ENCODE peak calls at places on chromosome 9, in ten cellular contexts. One of them, this sample, is unnamed.

GRCh38 chr9:126607086-126607485 is 6.6 kb upstream of the LMX1B start:
- DNase-seq in NCI-H1105 treated with DMSO at 0.1 percent for 48 hours: no peak
- DNase-seq in transverse colon: no peak
- DNase-seq in aorta: no peak
- DNase-seq in activated T-cell treated with anti-CD3 and anti-CD28 coated beads, Interleukin-2, amount 50 U/mL, for 4 hours: no peak
- DNase-seq in epithelial cell of proximal tubule: no peak
- DNase-seq in EH: no peak
- DNase-seq in SHP77 treated with DMSO at 0.1 percent for 48 hours: no peak
- DNase-seq in fibroblast of mammary gland: no peak
- DNase-seq in activated CD8-positive, alpha-beta memory T cell treated with anti-CD3 and anti-CD28 coated beads for 1 hour: no peak
- DNase-seq in this sample: no peak

GRCh38 chr9:89447416-89447815 is 50.5 kb downstream of the SEMA4D start:
- DNase-seq in transverse colon: no peak
- DNase-seq in NCI-H1105 treated with DMSO at 0.1 percent for 48 hours: no peak
- DNase-seq in EH: no peak
- DNase-seq in activated CD8-positive, alpha-beta memory T cell treated with anti-CD3 and anti-CD28 coated beads for 1 hour: no peak
- DNase-seq in aorta: peak
- DNase-seq in SHP77 treated with DMSO at 0.1 percent for 48 hours: no peak
- DNase-seq in activated T-cell treated with anti-CD3 and anti-CD28 coated beads, Interleukin-2, amount 50 U/mL, for 4 hours: no peak
- DNase-seq in fibroblast of mammary gland: no peak
- DNase-seq in epithelial cell of proximal tubule: no peak
- DNase-seq in this sample: no peak

GRCh38 chr9:130437011-130437784 is 7.6 kb upstream of the ASS1 start:
- DNase-seq in fibroblast of mammary gland: no peak
- DNase-seq in SHP77 treated with DMSO at 0.1 percent for 48 hours: no peak
- DNase-seq in aorta: no peak
- DNase-seq in NCI-H1105 treated with DMSO at 0.1 percent for 48 hours: no peak
- DNase-seq in epithelial cell of proximal tubule: no peak
- DNase-seq in transverse colon: no peak
- DNase-seq in EH: no peak
- DNase-seq in activated T-cell treated with anti-CD3 and anti-CD28 coated beads, Interleukin-2, amount 50 U/mL, for 4 hours: no peak
- DNase-seq in activated CD8-positive, alpha-beta memory T cell treated with anti-CD3 and anti-CD28 coated beads for 1 hour: no peak
- DNase-seq in this sample: no peak

GRCh38 chr9:130663258-130664171 is 879 bp upstream of the PRDM12 start:
- DNase-seq in activated T-cell treated with anti-CD3 and anti-CD28 coated beads, Interleukin-2, amount 50 U/mL, for 4 hours: no peak
- DNase-seq in SHP77 treated with DMSO at 0.1 percent for 48 hours: no peak
- DNase-seq in transverse colon: no peak
- DNase-seq in NCI-H1105 treated with DMSO at 0.1 percent for 48 hours: no peak
- DNase-seq in fibroblast of mammary gland: no peak
- DNase-seq in activated CD8-positive, alpha-beta memory T cell treated with anti-CD3 and anti-CD28 coated beads for 1 hour: no peak
- DNase-seq in aorta: no peak
- DNase-seq in epithelial cell of proximal tubule: no peak
- DNase-seq in EH: no peak
- DNase-seq in this sample: no peak

GRCh38 chr9:18786936-18787658 is 245.9 kb downstream of the SAXO1 start:
- DNase-seq in EH: peak
- DNase-seq in SHP77 treated with DMSO at 0.1 percent for 48 hours: no peak
- DNase-seq in NCI-H1105 treated with DMSO at 0.1 percent for 48 hours: no peak
- DNase-seq in activated CD8-positive, alpha-beta memory T cell treated with anti-CD3 and anti-CD28 coated beads for 1 hour: no peak
- DNase-seq in activated T-cell treated with anti-CD3 and anti-CD28 coated beads, Interleukin-2, amount 50 U/mL, for 4 hours: no peak
- DNase-seq in epithelial cell of proximal tubule: no peak
- DNase-seq in transverse colon: no peak
- DNase-seq in aorta: no peak
- DNase-seq in fibroblast of mammary gland: peak
- DNase-seq in this sample: no peak

GRCh38 chr9:127557466-127557869 is 54.6 kb upstream of the STXBP1 start:
- DNase-seq in transverse colon: no peak
- DNase-seq in EH: peak
- DNase-seq in epithelial cell of proximal tubule: no peak
- DNase-seq in fibroblast of mammary gland: peak
- DNase-seq in aorta: peak
- DNase-seq in activated CD8-positive, alpha-beta memory T cell treated with anti-CD3 and anti-CD28 coated beads for 1 hour: no peak
- DNase-seq in SHP77 treated with DMSO at 0.1 percent for 48 hours: no peak
- DNase-seq in activated T-cell treated with anti-CD3 and anti-CD28 coated beads, Interleukin-2, amount 50 U/mL, for 4 hours: no peak
- DNase-seq in NCI-H1105 treated with DMSO at 0.1 percent for 48 hours: no peak
- DNase-seq in this sample: no peak

GRCh38 chr9:132037470-132037869 is 42.2 kb downstream of the MED27 start:
- DNase-seq in transverse colon: no peak
- DNase-seq in EH: no peak
- DNase-seq in epithelial cell of proximal tubule: no peak
- DNase-seq in activated CD8-positive, alpha-beta memory T cell treated with anti-CD3 and anti-CD28 coated beads for 1 hour: no peak
- DNase-seq in fibroblast of mammary gland: no peak
- DNase-seq in SHP77 treated with DMSO at 0.1 percent for 48 hours: peak
- DNase-seq in NCI-H1105 treated with DMSO at 0.1 percent for 48 hours: peak
- DNase-seq in aorta: no peak
- DNase-seq in activated T-cell treated with anti-CD3 and anti-CD28 coated beads, Interleukin-2, amount 50 U/mL, for 4 hours: no peak
- DNase-seq in this sample: no peak

GRCh38 chr9:125260564-125260963 is 1.1 kb upstream of the GAPVD1 start:
- DNase-seq in activated CD8-positive, alpha-beta memory T cell treated with anti-CD3 and anti-CD28 coated beads for 1 hour: no peak
- DNase-seq in NCI-H1105 treated with DMSO at 0.1 percent for 48 hours: no peak
- DNase-seq in transverse colon: no peak
- DNase-seq in epithelial cell of proximal tubule: no peak
- DNase-seq in activated T-cell treated with anti-CD3 and anti-CD28 coated beads, Interleukin-2, amount 50 U/mL, for 4 hours: no peak
- DNase-seq in SHP77 treated with DMSO at 0.1 percent for 48 hours: no peak
- DNase-seq in fibroblast of mammary gland: no peak
- DNase-seq in EH: peak
- DNase-seq in aorta: no peak
- DNase-seq in this sample: no peak

GRCh38 chr9:76255781-76256455 is 138.3 kb downstream of the RFK start:
- DNase-seq in EH: peak
- DNase-seq in activated T-cell treated with anti-CD3 and anti-CD28 coated beads, Interleukin-2, amount 50 U/mL, for 4 hours: no peak
- DNase-seq in activated CD8-positive, alpha-beta memory T cell treated with anti-CD3 and anti-CD28 coated beads for 1 hour: no peak
- DNase-seq in epithelial cell of proximal tubule: no peak
- DNase-seq in SHP77 treated with DMSO at 0.1 percent for 48 hours: no peak
- DNase-seq in NCI-H1105 treated with DMSO at 0.1 percent for 48 hours: no peak
- DNase-seq in fibroblast of mammary gland: peak
- DNase-seq in aorta: peak
- DNase-seq in transverse colon: peak
- DNase-seq in this sample: no peak

GRCh38 chr9:130743644-130744043 is 50.1 kb downstream of the EXOSC2 start:
- DNase-seq in fibroblast of mammary gland: no peak
- DNase-seq in activated CD8-positive, alpha-beta memory T cell treated with anti-CD3 and anti-CD28 coated beads for 1 hour: no peak
- DNase-seq in transverse colon: no peak
- DNase-seq in aorta: no peak
- DNase-seq in activated T-cell treated with anti-CD3 and anti-CD28 coated beads, Interleukin-2, amount 50 U/mL, for 4 hours: no peak
- DNase-seq in NCI-H1105 treated with DMSO at 0.1 percent for 48 hours: no peak
- DNase-seq in EH: no peak
- DNase-seq in SHP77 treated with DMSO at 0.1 percent for 48 hours: no peak
- DNase-seq in epithelial cell of proximal tubule: no peak
- DNase-seq in this sample: no peak

GRCh38 chr9:89841456-89841855 is 236.6 kb downstream of the GADD45G start:
- DNase-seq in transverse colon: no peak
- DNase-seq in EH: no peak
- DNase-seq in activated CD8-positive, alpha-beta memory T cell treated with anti-CD3 and anti-CD28 coated beads for 1 hour: no peak
- DNase-seq in epithelial cell of proximal tubule: no peak
- DNase-seq in activated T-cell treated with anti-CD3 and anti-CD28 coated beads, Interleukin-2, amount 50 U/mL, for 4 hours: no peak
- DNase-seq in aorta: no peak
- DNase-seq in fibroblast of mammary gland: no peak
- DNase-seq in SHP77 treated with DMSO at 0.1 percent for 48 hours: no peak
- DNase-seq in NCI-H1105 treated with DMSO at 0.1 percent for 48 hours: no peak
- DNase-seq in this sample: no peak

GRCh38 chr9:20989923-20990341 is 41.5 kb downstream of the HACD4 start:
- DNase-seq in epithelial cell of proximal tubule: no peak
- DNase-seq in fibroblast of mammary gland: no peak
- DNase-seq in NCI-H1105 treated with DMSO at 0.1 percent for 48 hours: no peak
- DNase-seq in aorta: peak
- DNase-seq in EH: no peak
- DNase-seq in transverse colon: peak
- DNase-seq in activated T-cell treated with anti-CD3 and anti-CD28 coated beads, Interleukin-2, amount 50 U/mL, for 4 hours: no peak
- DNase-seq in activated CD8-positive, alpha-beta memory T cell treated with anti-CD3 and anti-CD28 coated beads for 1 hour: no peak
- DNase-seq in SHP77 treated with DMSO at 0.1 percent for 48 hours: no peak
- DNase-seq in this sample: peak

GRCh38 chr9:128419061-128419925 is 1.4 kb upstream of the CERCAM start:
- DNase-seq in EH: peak
- DNase-seq in NCI-H1105 treated with DMSO at 0.1 percent for 48 hours: no peak
- DNase-seq in SHP77 treated with DMSO at 0.1 percent for 48 hours: peak
- DNase-seq in fibroblast of mammary gland: peak
- DNase-seq in activated T-cell treated with anti-CD3 and anti-CD28 coated beads, Interleukin-2, amount 50 U/mL, for 4 hours: no peak
- DNase-seq in epithelial cell of proximal tubule: no peak
- DNase-seq in aorta: no peak
- DNase-seq in transverse colon: no peak
- DNase-seq in activated CD8-positive, alpha-beta memory T cell treated with anti-CD3 and anti-CD28 coated beads for 1 hour: no peak
- DNase-seq in this sample: no peak

GRCh38 chr9:106287108-106287631 is 575.8 kb upstream of the ZNF462 start:
- DNase-seq in epithelial cell of proximal tubule: no peak
- DNase-seq in transverse colon: no peak
- DNase-seq in activated T-cell treated with anti-CD3 and anti-CD28 coated beads, Interleukin-2, amount 50 U/mL, for 4 hours: no peak
- DNase-seq in fibroblast of mammary gland: peak
- DNase-seq in EH: no peak
- DNase-seq in aorta: no peak
- DNase-seq in NCI-H1105 treated with DMSO at 0.1 percent for 48 hours: no peak
- DNase-seq in SHP77 treated with DMSO at 0.1 percent for 48 hours: no peak
- DNase-seq in activated CD8-positive, alpha-beta memory T cell treated with anti-CD3 and anti-CD28 coated beads for 1 hour: no peak
- DNase-seq in this sample: peak

GRCh38 chr9:18072967-18073366 is 401.0 kb upstream of the ADAMTSL1 start:
- DNase-seq in SHP77 treated with DMSO at 0.1 percent for 48 hours: no peak
- DNase-seq in EH: peak
- DNase-seq in epithelial cell of proximal tubule: no peak
- DNase-seq in transverse colon: no peak
- DNase-seq in NCI-H1105 treated with DMSO at 0.1 percent for 48 hours: no peak
- DNase-seq in aorta: no peak
- DNase-seq in activated T-cell treated with anti-CD3 and anti-CD28 coated beads, Interleukin-2, amount 50 U/mL, for 4 hours: no peak
- DNase-seq in activated CD8-positive, alpha-beta memory T cell treated with anti-CD3 and anti-CD28 coated beads for 1 hour: no peak
- DNase-seq in fibroblast of mammary gland: no peak
- DNase-seq in this sample: no peak

GRCh38 chr9:72633966-72634365 is 112.6 kb downstream of the TMC1 start:
- DNase-seq in activated CD8-positive, alpha-beta memory T cell treated with anti-CD3 and anti-CD28 coated beads for 1 hour: no peak
- DNase-seq in fibroblast of mammary gland: peak
- DNase-seq in activated T-cell treated with anti-CD3 and anti-CD28 coated beads, Interleukin-2, amount 50 U/mL, for 4 hours: no peak
- DNase-seq in aorta: no peak
- DNase-seq in epithelial cell of proximal tubule: no peak
- DNase-seq in transverse colon: no peak
- DNase-seq in EH: peak
- DNase-seq in NCI-H1105 treated with DMSO at 0.1 percent for 48 hours: no peak
- DNase-seq in SHP77 treated with DMSO at 0.1 percent for 48 hours: no peak
- DNase-seq in this sample: peak

GRCh38 chr9:38298503-38298902 is 94.0 kb upstream of the ALDH1B1 start:
- DNase-seq in EH: no peak
- DNase-seq in SHP77 treated with DMSO at 0.1 percent for 48 hours: no peak
- DNase-seq in fibroblast of mammary gland: no peak
- DNase-seq in epithelial cell of proximal tubule: no peak
- DNase-seq in transverse colon: no peak
- DNase-seq in NCI-H1105 treated with DMSO at 0.1 percent for 48 hours: no peak
- DNase-seq in activated CD8-positive, alpha-beta memory T cell treated with anti-CD3 and anti-CD28 coated beads for 1 hour: no peak
- DNase-seq in aorta: no peak
- DNase-seq in activated T-cell treated with anti-CD3 and anti-CD28 coated beads, Interleukin-2, amount 50 U/mL, for 4 hours: no peak
- DNase-seq in this sample: no peak

GRCh38 chr9:133659566-133659965 is 23.4 kb downstream of the DBH start:
- DNase-seq in activated CD8-positive, alpha-beta memory T cell treated with anti-CD3 and anti-CD28 coated beads for 1 hour: no peak
- DNase-seq in SHP77 treated with DMSO at 0.1 percent for 48 hours: no peak
- DNase-seq in fibroblast of mammary gland: no peak
- DNase-seq in activated T-cell treated with anti-CD3 and anti-CD28 coated beads, Interleukin-2, amount 50 U/mL, for 4 hours: no peak
- DNase-seq in epithelial cell of proximal tubule: no peak
- DNase-seq in transverse colon: no peak
- DNase-seq in EH: no peak
- DNase-seq in aorta: no peak
- DNase-seq in NCI-H1105 treated with DMSO at 0.1 percent for 48 hours: no peak
- DNase-seq in this sample: no peak

GRCh38 chr9:22134390-22134789 is 125.3 kb upstream of the CDKN2B start:
- DNase-seq in fibroblast of mammary gland: no peak
- DNase-seq in EH: no peak
- DNase-seq in transverse colon: no peak
- DNase-seq in epithelial cell of proximal tubule: no peak
- DNase-seq in activated T-cell treated with anti-CD3 and anti-CD28 coated beads, Interleukin-2, amount 50 U/mL, for 4 hours: no peak
- DNase-seq in SHP77 treated with DMSO at 0.1 percent for 48 hours: no peak
- DNase-seq in NCI-H1105 treated with DMSO at 0.1 percent for 48 hours: no peak
- DNase-seq in activated CD8-positive, alpha-beta memory T cell treated with anti-CD3 and anti-CD28 coated beads for 1 hour: no peak
- DNase-seq in aorta: no peak
- DNase-seq in this sample: no peak

GRCh38 chr9:121884057-121884512 is 209.0 kb downstream of the TTLL11 start:
- DNase-seq in NCI-H1105 treated with DMSO at 0.1 percent for 48 hours: peak
- DNase-seq in fibroblast of mammary gland: no peak
- DNase-seq in activated CD8-positive, alpha-beta memory T cell treated with anti-CD3 and anti-CD28 coated beads for 1 hour: no peak
- DNase-seq in epithelial cell of proximal tubule: no peak
- DNase-seq in SHP77 treated with DMSO at 0.1 percent for 48 hours: no peak
- DNase-seq in transverse colon: no peak
- DNase-seq in EH: no peak
- DNase-seq in aorta: no peak
- DNase-seq in activated T-cell treated with anti-CD3 and anti-CD28 coated beads, Interleukin-2, amount 50 U/mL, for 4 hours: no peak
- DNase-seq in this sample: peak

GRCh38 chr9:87685431-87685830 is 40.5 kb upstream of the CTSL start:
- DNase-seq in transverse colon: no peak
- DNase-seq in activated T-cell treated with anti-CD3 and anti-CD28 coated beads, Interleukin-2, amount 50 U/mL, for 4 hours: no peak
- DNase-seq in epithelial cell of proximal tubule: no peak
- DNase-seq in activated CD8-positive, alpha-beta memory T cell treated with anti-CD3 and anti-CD28 coated beads for 1 hour: no peak
- DNase-seq in NCI-H1105 treated with DMSO at 0.1 percent for 48 hours: no peak
- DNase-seq in EH: no peak
- DNase-seq in aorta: no peak
- DNase-seq in fibroblast of mammary gland: peak
- DNase-seq in SHP77 treated with DMSO at 0.1 percent for 48 hours: no peak
- DNase-seq in this sample: no peak

GRCh38 chr9:131469369-131469768 is 33.3 kb upstream of the POMT1 start:
- DNase-seq in NCI-H1105 treated with DMSO at 0.1 percent for 48 hours: no peak
- DNase-seq in SHP77 treated with DMSO at 0.1 percent for 48 hours: no peak
- DNase-seq in fibroblast of mammary gland: peak
- DNase-seq in activated T-cell treated with anti-CD3 and anti-CD28 coated beads, Interleukin-2, amount 50 U/mL, for 4 hours: no peak
- DNase-seq in EH: no peak
- DNase-seq in epithelial cell of proximal tubule: no peak
- DNase-seq in aorta: no peak
- DNase-seq in activated CD8-positive, alpha-beta memory T cell treated with anti-CD3 and anti-CD28 coated beads for 1 hour: no peak
- DNase-seq in transverse colon: no peak
- DNase-seq in this sample: no peak

GRCh38 chr9:90044263-90044662 is 439.5 kb downstream of the GADD45G start:
- DNase-seq in EH: no peak
- DNase-seq in transverse colon: no peak
- DNase-seq in activated T-cell treated with anti-CD3 and anti-CD28 coated beads, Interleukin-2, amount 50 U/mL, for 4 hours: no peak
- DNase-seq in fibroblast of mammary gland: no peak
- DNase-seq in SHP77 treated with DMSO at 0.1 percent for 48 hours: no peak
- DNase-seq in epithelial cell of proximal tubule: no peak
- DNase-seq in activated CD8-positive, alpha-beta memory T cell treated with anti-CD3 and anti-CD28 coated beads for 1 hour: no peak
- DNase-seq in aorta: no peak
- DNase-seq in NCI-H1105 treated with DMSO at 0.1 percent for 48 hours: peak
- DNase-seq in this sample: no peak

GRCh38 chr9:35756275-35756742 is 2.2 kb upstream of the MSMP start:
- DNase-seq in epithelial cell of proximal tubule: no peak
- DNase-seq in NCI-H1105 treated with DMSO at 0.1 percent for 48 hours: no peak
- DNase-seq in transverse colon: peak
- DNase-seq in EH: peak
- DNase-seq in aorta: peak
- DNase-seq in fibroblast of mammary gland: peak
- DNase-seq in activated T-cell treated with anti-CD3 and anti-CD28 coated beads, Interleukin-2, amount 50 U/mL, for 4 hours: peak
- DNase-seq in SHP77 treated with DMSO at 0.1 percent for 48 hours: no peak
- DNase-seq in activated CD8-positive, alpha-beta memory T cell treated with anti-CD3 and anti-CD28 coated beads for 1 hour: no peak
- DNase-seq in this sample: no peak

GRCh38 chr9:95724253-95724991 is 151.1 kb upstream of the ERCC6L2 start:
- DNase-seq in activated T-cell treated with anti-CD3 and anti-CD28 coated beads, Interleukin-2, amount 50 U/mL, for 4 hours: peak
- DNase-seq in activated CD8-positive, alpha-beta memory T cell treated with anti-CD3 and anti-CD28 coated beads for 1 hour: peak
- DNase-seq in transverse colon: peak
- DNase-seq in SHP77 treated with DMSO at 0.1 percent for 48 hours: no peak
- DNase-seq in NCI-H1105 treated with DMSO at 0.1 percent for 48 hours: no peak
- DNase-seq in fibroblast of mammary gland: no peak
- DNase-seq in aorta: no peak
- DNase-seq in epithelial cell of proximal tubule: no peak
- DNase-seq in EH: no peak
- DNase-seq in this sample: no peak

GRCh38 chr9:117114768-117115167 is 300.1 kb downstream of the ASTN2 start:
- DNase-seq in activated T-cell treated with anti-CD3 and anti-CD28 coated beads, Interleukin-2, amount 50 U/mL, for 4 hours: no peak
- DNase-seq in NCI-H1105 treated with DMSO at 0.1 percent for 48 hours: no peak
- DNase-seq in epithelial cell of proximal tubule: no peak
- DNase-seq in transverse colon: no peak
- DNase-seq in fibroblast of mammary gland: no peak
- DNase-seq in aorta: no peak
- DNase-seq in activated CD8-positive, alpha-beta memory T cell treated with anti-CD3 and anti-CD28 coated beads for 1 hour: no peak
- DNase-seq in EH: peak
- DNase-seq in SHP77 treated with DMSO at 0.1 percent for 48 hours: no peak
- DNase-seq in this sample: no peak

GRCh38 chr9:90169490-90169889 is 473.1 kb downstream of the DIRAS2 start:
- DNase-seq in EH: no peak
- DNase-seq in activated T-cell treated with anti-CD3 and anti-CD28 coated beads, Interleukin-2, amount 50 U/mL, for 4 hours: no peak
- DNase-seq in activated CD8-positive, alpha-beta memory T cell treated with anti-CD3 and anti-CD28 coated beads for 1 hour: no peak
- DNase-seq in SHP77 treated with DMSO at 0.1 percent for 48 hours: peak
- DNase-seq in transverse colon: no peak
- DNase-seq in epithelial cell of proximal tubule: no peak
- DNase-seq in NCI-H1105 treated with DMSO at 0.1 percent for 48 hours: peak
- DNase-seq in aorta: no peak
- DNase-seq in fibroblast of mammary gland: no peak
- DNase-seq in this sample: no peak

GRCh38 chr9:128482186-128482585 is 22.3 kb upstream of the GLE1 start:
- DNase-seq in activated CD8-positive, alpha-beta memory T cell treated with anti-CD3 and anti-CD28 coated beads for 1 hour: no peak
- DNase-seq in fibroblast of mammary gland: no peak
- DNase-seq in NCI-H1105 treated with DMSO at 0.1 percent for 48 hours: no peak
- DNase-seq in epithelial cell of proximal tubule: no peak
- DNase-seq in transverse colon: no peak
- DNase-seq in SHP77 treated with DMSO at 0.1 percent for 48 hours: no peak
- DNase-seq in EH: no peak
- DNase-seq in aorta: no peak
- DNase-seq in activated T-cell treated with anti-CD3 and anti-CD28 coated beads, Interleukin-2, amount 50 U/mL, for 4 hours: no peak
- DNase-seq in this sample: no peak